ENCODE peak calls at places on chromosomes 2 and 18, in seven cellular contexts. W is PC-9, X is thoracic aorta, H is epithelial cell of esophagus, B is kidney epithelial cell, A is AG09309, F is pancreas. M is an unnamed sample.

GRCh38 chr2:54092940-54093339 is 22.5 kb upstream of the ACYP2 start:
- DNase-seq in H (no peak), B (no peak), W (no peak), X (no peak), F (no peak), A (no peak), M (no peak)

GRCh38 chr2:156242874-156243273 is 89.6 kb downstream of the NR4A2 start:
- DNase-seq in F (no peak), H (peak; percentile 41), B (no peak), A (no peak), X (no peak), W (no peak), M (no peak)

GRCh38 chr2:136098441-136098840 is 19.5 kb downstream of the CXCR4 start:
- DNase-seq in B (no peak), W (no peak), H (no peak), A (no peak), X (no peak), F (no peak), M (no peak)

GRCh38 chr18:76493213-76494107 is 1.6 kb downstream of the ZNF516 start:
- DNase-seq in W (peak; percentile 43), A (no peak), F (no peak), B (no peak), X (no peak), H (peak; percentile 50), M (no peak)

GRCh38 chr2:10775831-10776230 is 36.8 kb downstream of the PDIA6 start:
- DNase-seq in A (no peak), W (no peak), H (no peak), X (no peak), F (no peak), B (no peak), M (no peak)

GRCh38 chr2:236712304-236712703 is 142.7 kb downstream of the ACKR3 start:
- DNase-seq in F (no peak), X (no peak), A (no peak), W (no peak), H (peak; percentile 36), B (no peak), M (peak; percentile 16)

GRCh38 chr18:41695441-41695840 is 259.6 kb upstream of the PIK3C3 start:
- DNase-seq in W (no peak), B (no peak), X (no peak), A (no peak), F (no peak), H (no peak), M (no peak)

GRCh38 chr2:193743089-193743488 is 1548.4 kb upstream of the TMEFF2 start:
- DNase-seq in X (no peak), A (no peak), B (no peak), F (no peak), H (no peak), W (no peak), M (no peak)

GRCh38 chr18:80105369-80106167 is 3.5 kb upstream of the ADNP2 start:
- DNase-seq in F (no peak), X (no peak), B (no peak), W (no peak), H (peak; percentile 36), A (no peak), M (no peak)

GRCh38 chr2:162086904-162087303 is 12.9 kb upstream of the DPP4 start:
- DNase-seq in H (peak; percentile 33), X (no peak), F (no peak), A (peak; percentile 71), B (no peak), W (no peak), M (no peak)

GRCh38 chr2:147873859-147874483 is 29.1 kb downstream of the ACVR2A start:
- DNase-seq in B (no peak), F (no peak), H (no peak), A (no peak), W (no peak), X (no peak), M (no peak)

GRCh38 chr2:1590611-1591460 is 153.5 kb downstream of the PXDN start:
- DNase-seq in A (no peak), W (no peak), H (no peak), X (no peak), B (no peak), F (no peak), M (no peak)

DNA sequence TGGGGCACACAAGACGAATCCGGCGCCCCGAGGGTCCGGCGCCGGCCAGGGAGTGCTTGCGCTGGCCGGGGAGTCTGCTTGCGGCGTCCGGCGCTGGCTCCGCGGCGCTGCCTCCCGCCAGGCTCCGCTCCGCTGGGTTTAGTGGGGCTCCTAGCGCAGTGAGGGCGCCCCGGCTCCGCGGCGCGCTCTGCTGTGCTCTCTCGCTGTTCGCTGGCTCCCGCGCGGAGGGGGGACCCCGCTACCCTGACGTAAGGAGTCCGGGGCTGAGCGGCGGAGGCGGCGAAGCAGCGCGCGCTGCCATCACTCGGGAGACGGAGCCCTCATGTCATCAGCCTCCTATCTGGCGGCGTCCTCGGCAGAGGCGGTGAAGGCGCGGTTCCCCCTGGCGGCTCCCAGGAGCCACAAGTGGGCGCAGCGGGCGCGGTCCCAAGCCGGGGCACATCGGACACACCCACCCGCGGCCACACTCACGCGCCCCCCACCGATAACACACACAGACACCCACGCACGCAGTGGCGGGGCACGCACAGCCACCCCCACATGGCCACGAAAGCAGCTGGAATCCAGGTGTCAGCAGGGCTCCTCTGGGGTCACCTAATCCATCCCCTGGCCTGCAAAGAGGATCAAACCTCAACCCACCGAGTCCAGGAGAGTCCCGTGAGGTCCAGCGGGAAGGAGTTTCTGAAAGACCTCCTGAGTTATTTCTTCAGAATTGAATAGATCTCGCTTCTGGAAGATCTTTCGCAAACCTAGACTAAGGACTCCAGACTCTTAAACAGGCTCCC is at the start of gene C1QL2:
- DNase-seq in W (no peak), X (no peak), B (no peak), F (no peak), H (no peak), A (no peak), M (no peak)
- H3K4me3 ChIP-seq in W (no peak within 1 kb of the TSS), X (no peak within 1 kb of the TSS), B (no peak within 1 kb of the TSS), F (no peak within 1 kb of the TSS), H (no peak within 1 kb of the TSS), A (no peak within 1 kb of the TSS), M (no peak within 1 kb of the TSS)

DNA sequence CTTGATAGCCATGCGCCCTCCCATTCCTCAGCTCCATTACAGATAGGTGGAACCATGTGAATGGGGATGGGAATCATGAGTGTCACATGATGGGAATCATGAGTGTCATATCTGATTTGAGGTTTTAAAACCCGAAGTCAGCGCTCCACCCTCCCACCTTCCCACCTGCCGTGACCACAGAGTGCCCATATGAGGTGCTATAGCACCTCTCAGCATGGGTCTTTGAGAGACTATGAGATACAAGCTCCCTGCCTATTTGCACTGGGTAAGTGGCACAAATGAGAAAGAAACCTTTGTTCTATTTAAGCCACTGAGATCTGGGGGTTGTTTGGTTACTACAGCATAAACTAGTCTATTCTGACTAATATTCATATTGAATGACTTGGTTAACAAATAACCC is 78.5 kb upstream of the PTPRM start:
- DNase-seq in H (no peak), X (no peak), A (no peak), W (no peak), B (no peak), F (no peak), M (no peak)
- TF ChIP-seq CTCF in H (no peak), X (no peak), A (no peak), W (no peak), B (no peak), F (no peak), M (no peak)

GRCh38 chr2:3675687-3676086 is 17.7 kb downstream of the ALLC start:
- DNase-seq in H (no peak), B (no peak), A (no peak), W (no peak), F (no peak), X (no peak), M (no peak)

GRCh38 chr2:3677436-3677835 is 19.4 kb downstream of the ALLC start:
- DNase-seq in A (no peak), F (no peak), X (no peak), H (no peak), B (no peak), W (no peak), M (no peak)

GRCh38 chr2:3672861-3673670 is 15.1 kb downstream of the ALLC start:
- DNase-seq in B (no peak), A (no peak), F (no peak), H (no peak), W (no peak), X (no peak), M (no peak)

GRCh38 chr2:3670941-3671340 is 12.9 kb downstream of the ALLC start:
- DNase-seq in W (no peak), X (no peak), F (peak; percentile 1), A (no peak), B (no peak), H (no peak), M (no peak)

DNA sequence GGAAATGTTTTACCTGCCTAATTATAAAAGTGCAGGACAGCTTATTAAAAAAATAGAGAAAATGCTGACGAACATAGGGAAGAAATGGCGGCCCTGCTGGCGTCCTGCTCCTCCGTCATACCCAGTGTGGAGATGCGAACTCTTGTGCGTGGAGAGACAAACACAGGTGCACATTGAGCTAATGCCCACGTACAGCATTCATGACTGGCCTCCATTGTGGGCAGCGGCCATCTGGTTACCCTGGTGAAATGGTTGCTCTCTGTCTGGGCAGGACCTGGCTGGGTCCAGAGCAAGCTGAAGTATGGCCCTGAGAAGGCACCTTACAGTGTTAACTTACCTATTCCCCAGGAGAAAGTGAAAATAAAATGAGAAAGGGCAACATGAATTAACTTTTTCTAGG is 16.4 kb downstream of the ALLC start:
- DNase-seq in X (no peak), A (no peak), B (no peak), F (no peak), W (no peak), H (no peak), M (no peak)
- H3K4me3 ChIP-seq in X (no peak overlapping the region), A (no peak overlapping the region), B (no peak overlapping the region), F (no peak overlapping the region), W (no peak overlapping the region), H (no peak overlapping the region), M (no peak overlapping the region)

GRCh38 chr2:55957142-55957541 is 33.6 kb upstream of the EFEMP1 start:
- DNase-seq in W (no peak), F (no peak), X (no peak), H (no peak), B (no peak), A (no peak), M (no peak)

GRCh38 chr2:55965276-55965675 is 41.7 kb upstream of the EFEMP1 start:
- DNase-seq in X (no peak), W (no peak), F (no peak), A (no peak), H (no peak), B (no peak), M (no peak)

GRCh38 chr2:55958756-55959155 is 35.2 kb upstream of the EFEMP1 start:
- DNase-seq in X (no peak), F (no peak), W (no peak), A (no peak), B (no peak), H (no peak), M (no peak)

GRCh38 chr2:55962910-55963309 is 39.3 kb upstream of the EFEMP1 start:
- DNase-seq in X (no peak), A (no peak), W (no peak), B (no peak), F (no peak), H (no peak), M (no peak)

DNA sequence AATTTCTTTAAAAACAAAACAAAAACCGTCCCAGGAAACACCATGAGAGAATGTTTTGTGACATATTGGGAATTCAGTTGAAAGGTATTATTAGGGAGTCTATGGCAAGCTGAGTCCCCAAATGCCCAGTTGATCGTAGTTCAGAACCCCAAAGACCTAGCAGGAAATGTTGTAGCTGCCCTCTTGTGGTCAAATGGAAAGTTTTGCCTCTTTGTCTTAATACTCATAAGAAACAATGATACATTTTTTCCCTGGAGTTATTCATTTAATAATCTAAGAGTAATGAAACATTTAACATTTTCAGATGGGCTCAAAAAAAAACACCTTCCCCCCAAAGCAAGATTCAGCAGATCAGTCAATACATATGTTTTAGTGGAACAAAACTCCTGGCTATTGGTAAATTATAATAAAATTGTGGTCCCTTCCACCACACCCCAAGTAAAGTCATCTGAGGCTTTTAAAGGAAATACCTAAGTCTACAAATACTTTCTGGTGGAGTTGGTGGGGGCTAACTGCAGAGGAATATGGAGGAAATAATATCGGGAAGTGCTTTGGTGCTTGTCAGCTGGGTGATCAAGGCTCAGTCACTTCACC is 37.8 kb upstream of the EFEMP1 start:
- DNase-seq in B (no peak), F (no peak), H (peak; percentile 62), X (no peak), A (peak; percentile 33), W (peak; percentile 52), M (peak; percentile 45)
- TF ChIP-seq CTCF in B (peak; percentile 59), F (peak; percentile 42), H (peak; percentile 73), X (peak; percentile 61), A (peak; percentile 71), W (peak; percentile 93), M (peak; percentile 60)